ENCODE peak calls at places on chromosome 3, in four cellular contexts. E, N, K and I are unnamed samples.
A peak's percentile ranks its signal among the peaks of the same experiment; 100 is the strongest.

GRCh38 chr3:139577899-139578298 is 38.4 kb upstream of the RBP1 start:
- DNase-seq in E (no peak), N (no peak), K (no peak), I (no peak)

GRCh38 chr3:73623996-73624362 is 762 bp downstream of the PDZRN3 start:
- DNase-seq in E (no peak), N (peak; percentile 42), K (peak; percentile 87), I (no peak)

GRCh38 chr3:150469031-150469930 is 61.2 kb downstream of the TSC22D2 start:
- DNase-seq in E (no peak), N (peak; percentile 63), K (peak; percentile 94), I (no peak)

GRCh38 chr3:123186695-123187094 is 15.0 kb upstream of the SEC22A start:
- DNase-seq in E (no peak), N (no peak), K (peak; percentile 6), I (no peak)

GRCh38 chr3:184175981-184176376 is 1.3 kb downstream of the AP2M1 start:
- DNase-seq in E (no peak), N (no peak), K (no peak), I (no peak)

GRCh38 chr3:106824856-106825255 is 552.4 kb upstream of the CCDC54 start:
- DNase-seq in E (no peak), N (no peak), K (peak; percentile 47), I (no peak)

GRCh38 chr3:150721285-150722130 is 17.8 kb upstream of the ERICH6 start:
- DNase-seq in E (peak; percentile 73), N (no peak), K (peak; percentile 27), I (no peak)

GRCh38 chr3:139935866-139936817 is 1.2 kb downstream of the CLSTN2 start:
- DNase-seq in E (no peak), N (peak; percentile 11), K (peak; percentile 0), I (no peak)

GRCh38 chr3:117868766-117869165 is 1159.2 kb downstream of the TUSC7 start:
- DNase-seq in E (no peak), N (no peak), K (no peak), I (no peak)

GRCh38 chr3:107690522-107691138 is 167.9 kb downstream of the BBX start:
- DNase-seq in E (peak; percentile 67), N (peak; percentile 33), K (peak; percentile 30), I (peak; percentile 30)

GRCh38 chr3:168168743-168169142 is 73.0 kb upstream of the GOLIM4 start:
- DNase-seq in E (peak; percentile 29), N (no peak), K (no peak), I (no peak)

GRCh38 chr3:168161696-168162095 is 66.0 kb upstream of the GOLIM4 start:
- DNase-seq in E (no peak), N (no peak), K (no peak), I (no peak)

GRCh38 chr3:168162172-168162571 is 66.4 kb upstream of the GOLIM4 start:
- DNase-seq in E (no peak), N (peak; percentile 35), K (peak; percentile 3), I (no peak)

GRCh38 chr3:168165390-168166269 is 69.9 kb upstream of the GOLIM4 start:
- DNase-seq in E (peak; percentile 67), N (peak; percentile 63), K (peak; percentile 60), I (peak; percentile 59)
- TF ChIP-seq CTCF in E (peak; percentile 88), N (peak; percentile 82), K (peak; percentile 62), I (peak; percentile 65)

GRCh38 chr3:87126321-87126720 is 100.8 kb upstream of the CHMP2B start:
- DNase-seq in E (no peak), N (no peak), K (no peak), I (no peak)

GRCh38 chr3:87125116-87125515 is 102.0 kb upstream of the CHMP2B start:
- DNase-seq in E (no peak), N (no peak), K (no peak), I (no peak)

GRCh38 chr3:87120221-87120620 is 106.9 kb upstream of the CHMP2B start:
- DNase-seq in E (no peak), N (no peak), K (no peak), I (no peak)

GRCh38 chr3:87120850-87121249 is 106.3 kb upstream of the CHMP2B start:
- DNase-seq in E (no peak), N (no peak), K (no peak), I (no peak)

DNA sequence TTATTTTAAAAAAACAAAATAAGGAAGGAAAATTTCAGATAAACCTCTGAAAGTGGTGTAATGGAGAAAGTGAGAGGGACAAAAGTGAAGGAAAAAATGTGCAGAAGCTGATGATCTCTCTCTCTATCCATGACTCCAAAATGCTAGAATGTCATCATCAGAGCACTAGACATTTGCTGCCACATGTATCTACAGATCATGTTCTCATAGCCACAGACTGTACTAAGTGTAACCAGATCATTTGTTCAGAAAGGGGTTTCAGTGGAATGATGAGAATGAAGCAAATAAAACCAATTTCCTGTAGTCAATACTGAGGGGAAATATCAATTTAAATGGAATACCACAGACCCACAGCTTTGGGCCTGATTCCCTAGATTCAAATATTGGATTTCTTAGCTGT is 104.3 kb upstream of the CHMP2B start:
- DNase-seq in E (no peak), N (no peak), K (no peak), I (no peak)
- H3K4me3 ChIP-seq in E (no peak overlapping the region), N (no peak overlapping the region), K (no peak overlapping the region), I (no peak overlapping the region)

DNA sequence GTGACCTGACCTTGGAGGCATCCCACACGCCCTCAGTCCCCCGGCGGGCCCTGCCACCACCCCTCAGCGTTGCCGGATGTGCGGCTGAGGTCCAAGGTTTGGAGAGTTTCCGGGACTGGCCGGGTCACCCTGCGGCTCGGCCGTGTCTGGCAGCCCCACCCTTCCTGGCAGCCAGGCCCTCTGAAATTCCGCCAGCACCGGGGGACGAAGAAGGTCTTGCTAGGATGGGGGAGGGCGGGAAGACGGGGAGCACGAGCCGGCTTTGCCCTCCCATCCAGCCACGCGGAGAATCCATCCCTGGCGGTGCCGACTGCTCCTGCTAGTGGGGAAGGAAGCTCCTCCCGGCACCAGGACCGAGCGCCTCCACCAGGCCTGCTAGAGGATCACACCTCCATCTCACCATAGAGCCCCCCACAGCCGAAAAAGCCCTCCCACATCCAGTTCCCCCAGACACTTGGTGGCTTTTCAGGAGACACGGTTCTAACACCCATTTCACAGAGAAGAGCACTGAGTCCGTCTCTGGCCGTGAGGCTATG is 81.5 kb downstream of the CPN2 start:
- DNase-seq in E (no peak), N (peak; percentile 33), K (no peak), I (no peak)
- TF ChIP-seq CTCF in E (no peak), N (peak; percentile 26), K (no peak), I (no peak)

GRCh38 chr3:69879051-69879450 is 120.5 kb upstream of the SAMMSON start:
- DNase-seq in E (no peak), N (no peak), K (no peak), I (no peak)
- H3K4me3 ChIP-seq in E (no peak overlapping the region), N (no peak overlapping the region), K (no peak overlapping the region), I (no peak overlapping the region)

GRCh38 chr3:125684199-125684598 is 88.9 kb upstream of the OSBPL11 start:
- DNase-seq in E (no peak), N (no peak), K (no peak), I (no peak)
- TF ChIP-seq CTCF in E (peak; percentile 15), N (no peak), K (peak; percentile 12), I (peak; percentile 51)

GRCh38 chr3:110814170-110815007 is 257.2 kb upstream of the NECTIN3 start:
- DNase-seq in E (peak; percentile 56), N (no peak), K (peak; percentile 85), I (peak; percentile 29)
- H3K4me3 ChIP-seq in E (no peak overlapping the region), N (no peak overlapping the region), K (no peak overlapping the region), I (no peak overlapping the region)

DNA sequence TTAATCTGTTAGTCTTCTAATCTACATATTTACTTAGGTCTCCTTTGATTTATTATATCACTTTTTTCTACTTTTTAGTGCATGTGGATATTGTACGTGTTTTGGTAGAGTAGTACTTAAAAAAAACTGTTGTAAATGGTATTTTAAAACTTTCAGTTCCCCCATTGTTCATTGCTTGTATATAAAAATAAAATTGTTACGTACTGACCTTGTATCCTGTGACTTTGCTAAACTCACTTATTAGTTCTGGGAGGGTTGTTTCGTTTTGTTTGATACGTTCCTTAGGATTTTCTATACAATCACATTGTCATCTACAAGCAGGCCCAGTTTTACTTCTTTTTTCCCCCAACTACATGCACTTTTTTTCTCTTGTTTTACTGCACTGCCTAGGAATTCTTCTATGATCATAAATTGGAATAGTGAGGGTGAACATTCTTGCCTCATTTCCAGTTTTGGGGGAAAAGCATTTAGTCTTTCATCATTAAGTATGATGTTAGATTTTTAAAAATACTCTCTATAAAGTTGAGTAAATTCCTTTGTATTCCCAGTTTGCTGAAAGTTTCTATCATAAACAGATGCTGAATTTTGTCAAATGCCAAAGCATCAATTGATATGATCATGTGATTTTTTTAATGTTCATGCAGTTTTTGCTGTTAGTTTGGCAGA is 33.5 kb upstream of the ACKR4 start:
- DNase-seq in E (no peak), N (no peak), K (no peak), I (no peak)
- TF ChIP-seq CTCF in E (no peak), N (no peak), K (no peak), I (no peak)

GRCh38 chr3:187104342-187104741 is 35.0 kb downstream of the RPL39L start:
- DNase-seq in E (no peak), N (no peak), K (no peak), I (no peak)
- H3K4me3 ChIP-seq in E (no peak overlapping the region), N (no peak overlapping the region), K (no peak overlapping the region), I (no peak overlapping the region)